ENCODE peak calls at places on chromosomes 16 and 17, in four cellular contexts. I is NCI-H526; H is stimulated activated CD4-positive, alpha-beta T cell treated with anti-CD3 and anti-CD28 coated beads, TNF-alpha, amount 100 ng/mL, for 48 hours; X is RWPE1. S is an unnamed sample.

GRCh38 chr16:2535644-2536021 is 2.2 kb upstream of the PDPK1 start:
- DNase-seq in H (no peak), X (no peak), I (no peak), S (no peak)

GRCh38 chr16:48117217-48118105 is 38.3 kb downstream of the ABCC12 start:
- DNase-seq in I (peak; percentile 76), H (peak; percentile 29), X (peak; percentile 42), S (peak; percentile 17)

GRCh38 chr17:34981538-34982241 is 1.4 kb downstream of the LIG3 start:
- DNase-seq in I (peak; percentile 24), X (no peak), H (no peak), S (peak; percentile 45)

GRCh38 chr17:66964083-66964771 is at the start of gene CACNG4:
- DNase-seq in I (peak; percentile 52), H (no peak), X (no peak), S (no peak)

GRCh38 chr16:68470461-68471150 is 22.3 kb upstream of the SMPD3 start:
- DNase-seq in I (no peak), H (no peak), X (no peak), S (no peak)

GRCh38 chr17:40909755-40910154 is 24.7 kb upstream of the KRT20 start:
- DNase-seq in I (peak; percentile 56), H (no peak), X (peak; percentile 22), S (peak; percentile 27)

GRCh38 chr16:87534751-87535150 is 41.9 kb upstream of the ZCCHC14 start:
- DNase-seq in H (no peak), I (no peak), X (no peak), S (no peak)

GRCh38 chr17:13921841-13922776 is 147.2 kb upstream of the COX10 start:
- DNase-seq in H (no peak), X (no peak), I (no peak), S (no peak)

GRCh38 chr16:66487580-66488235 is 60.6 kb downstream of the BEAN1 start:
- DNase-seq in X (no peak), I (no peak), H (no peak), S (no peak)

GRCh38 chr16:87570564-87570937 is 31.8 kb upstream of the JPH3 start:
- DNase-seq in H (no peak), I (no peak), X (no peak), S (no peak)

GRCh38 chr17:329794-330420 is 22.7 kb downstream of the RPH3AL start:
- DNase-seq in X (no peak), I (no peak), H (no peak), S (no peak)

GRCh38 chr16:48511071-48511540 is 98.9 kb downstream of the N4BP1 start:
- DNase-seq in X (peak; percentile 77), H (no peak), I (no peak), S (no peak)

GRCh38 chr17:4600563-4600962 is 16.2 kb downstream of the SMTNL2 start:
- DNase-seq in I (no peak), H (no peak), X (no peak), S (peak; percentile 15)

GRCh38 chr16:79776243-79776884 is 175.8 kb upstream of the MAF start:
- DNase-seq in I (no peak), X (no peak), H (no peak), S (no peak)

GRCh38 chr16:85778873-85779272 is 20.5 kb downstream of the EMC8 start:
- DNase-seq in X (no peak), H (no peak), I (no peak), S (no peak)

GRCh38 chr16:56643080-56643778 is 4.8 kb downstream of the MT1A start:
- DNase-seq in X (no peak), I (no peak), H (peak; percentile 70), S (peak; percentile 27)

GRCh38 chr16:23382279-23382678 is 70.7 kb downstream of the COG7 start:
- DNase-seq in I (no peak), H (no peak), X (no peak), S (peak; percentile 53)

GRCh38 chr16:12024429-12024828 is 47.9 kb downstream of the SNX29 start:
- DNase-seq in I (no peak), H (no peak), X (no peak), S (no peak)

GRCh38 chr16:23757116-23757515 is 2.3 kb downstream of the CHP2 start:
- DNase-seq in I (no peak), X (no peak), H (no peak), S (no peak)

GRCh38 chr16:87101903-87102302 is 215.3 kb downstream of the C16orf95 start:
- DNase-seq in I (no peak), H (no peak), X (no peak), S (no peak)

GRCh38 chr17:61406871-61407210 is 7.2 kb downstream of the TBX2 start:
- DNase-seq in I (no peak), H (no peak), X (no peak), S (no peak)